ENCODE peak calls at places on chromosomes 12 and 14, in five cellular contexts. K, J, T, A and X are unnamed samples.

GRCh38 chr14:44279357-44279756 is 227.7 kb downstream of the FSCB start:
- DNase-seq in K (no peak), J (no peak), T (no peak), A (no peak), X (no peak)

GRCh38 chr12:122137229-122137628 is 36.8 kb downstream of the IL31 start:
- DNase-seq in T (no peak), A (no peak), J (no peak), K (peak), X (no peak)

GRCh38 chr14:99982449-99983250 is 82.6 kb upstream of the EVL start:
- DNase-seq in J (peak), A (no peak), K (peak), T (peak), X (peak)

GRCh38 chr14:80215756-80216581 is 4.7 kb upstream of the DIO2 start:
- DNase-seq in J (no peak), K (peak), A (no peak), T (peak), X (peak)

GRCh38 chr14:53022593-53022992 is 71.7 kb upstream of the FERMT2 start:
- DNase-seq in K (no peak), A (no peak), T (peak), J (no peak), X (no peak)

GRCh38 chr14:41051801-41052200 is 554.9 kb upstream of the LRFN5 start:
- DNase-seq in J (no peak), T (no peak), K (no peak), A (no peak), X (no peak)

GRCh38 chr12:24821691-24822090 is 127.2 kb downstream of the BCAT1 start:
- DNase-seq in K (no peak), J (no peak), A (no peak), T (peak), X (peak)

GRCh38 chr14:75450381-75451276 is 22.8 kb downstream of the JDP2 start:
- DNase-seq in A (no peak), K (no peak), T (peak), J (no peak), X (no peak)

GRCh38 chr14:100701314-100701713 is 25.4 kb upstream of the DLK1 start:
- DNase-seq in T (no peak), A (no peak), J (no peak), K (no peak), X (no peak)

GRCh38 chr12:107650977-107651376 is 34.6 kb upstream of the PWP1 start:
- DNase-seq in K (no peak), J (no peak), A (no peak), T (no peak), X (no peak)

GRCh38 chr14:73180385-73180805 is 44.1 kb downstream of the PSEN1 start:
- DNase-seq in K (no peak), J (no peak), A (no peak), T (peak), X (peak)

GRCh38 chr12:54935235-54935951 is 49.2 kb downstream of the TESPA1 start:
- DNase-seq in J (no peak), K (no peak), T (peak), A (no peak), X (peak)

GRCh38 chr14:103121846-103122577 is 1.2 kb upstream of the TNFAIP2 start:
- DNase-seq in K (peak), T (peak), A (peak), J (no peak), X (peak)

GRCh38 chr12:20777420-20777819 is 33.1 kb upstream of the SLCO1B3 start:
- DNase-seq in J (no peak), A (no peak), K (no peak), T (no peak), X (no peak)

GRCh38 chr12:113910751-113911272 is 55.3 kb downstream of the RBM19 start:
- DNase-seq in T (no peak), J (no peak), A (no peak), K (no peak), X (no peak)

GRCh38 chr12:96720363-96720705 is 186.7 kb upstream of the NEDD1 start:
- DNase-seq in K (peak), A (no peak), J (no peak), T (no peak), X (no peak)

GRCh38 chr12:47067778-47068431 is 11.5 kb upstream of the PCED1B start:
- DNase-seq in J (no peak), A (no peak), T (no peak), K (no peak), X (no peak)

GRCh38 chr12:67043771-67044170 is 225.4 kb upstream of the CAND1 start:
- DNase-seq in A (no peak), T (no peak), J (no peak), K (no peak), X (no peak)

GRCh38 chr12:120092531-120093335 is 23.8 kb downstream of the RAB35 start:
- DNase-seq in J (no peak), K (peak), A (no peak), T (no peak), X (no peak)

GRCh38 chr14:99251721-99252120 is 20.3 kb downstream of the BCL11B start:
- DNase-seq in A (no peak), T (no peak), J (no peak), K (no peak), X (no peak)

GRCh38 chr14:53881161-53881846 is 75.3 kb downstream of the BMP4 start:
- DNase-seq in A (no peak), T (peak), K (no peak), J (no peak), X (peak)

GRCh38 chr12:47370421-47370820 is 290.7 kb upstream of the AMIGO2 start:
- DNase-seq in J (no peak), K (no peak), A (no peak), T (no peak), X (no peak)

GRCh38 chr12:753401-754237 is 1.2 kb downstream of the WNK1 start:
- DNase-seq in A (peak), T (no peak), J (no peak), K (peak), X (peak)

GRCh38 chr12:116736962-116737773 is 701 bp downstream of the SPRING1 start:
- DNase-seq in T (no peak), K (no peak), J (peak), A (no peak), X (peak)

GRCh38 chr12:121537814-121538698 is 42.8 kb downstream of the KDM2B start:
- DNase-seq in T (no peak), J (no peak), K (no peak), A (no peak), X (peak)

GRCh38 chr12:4621511-4621910 is 27.3 kb downstream of the AKAP3 start:
- DNase-seq in A (no peak), J (no peak), T (no peak), K (no peak), X (no peak)

GRCh38 chr12:108649126-108649525 is 15.4 kb upstream of the SELPLG start:
- DNase-seq in T (peak), K (no peak), J (no peak), A (no peak), X (no peak)

GRCh38 chr12:53251477-53252348 is 16.4 kb upstream of the ESPL1 start:
- DNase-seq in J (peak), A (peak), T (peak), K (peak), X (peak)

GRCh38 chr14:52241102-52241793 is 26.2 kb upstream of the PTGDR start:
- DNase-seq in T (peak), J (no peak), A (no peak), K (no peak), X (peak)

GRCh38 chr14:33019346-33019745 is 80.7 kb downstream of the NPAS3 start:
- DNase-seq in A (no peak), K (no peak), J (no peak), T (no peak), X (no peak)

GRCh38 chr12:6963016-6963731 is 7.3 kb downstream of the PHB2 start:
- DNase-seq in A (peak), J (no peak), T (no peak), K (peak), X (no peak)

GRCh38 chr14:47009615-47010014 is 358.0 kb upstream of the RPL10L start:
- DNase-seq in T (no peak), K (no peak), A (no peak), J (no peak), X (no peak)
- H3K4me2 ChIP-seq in T (no peak), K (no peak), A (no peak), J (no peak), X (no peak)

GRCh38 chr14:95216013-95216412 is 58.7 kb upstream of the DICER1 start:
- DNase-seq in K (no peak), T (no peak), J (no peak), A (no peak), X (no peak)
- H2AK5ac ChIP-seq in K (no peak), T (no peak), J (no peak), A (no peak), X (no peak)

DNA sequence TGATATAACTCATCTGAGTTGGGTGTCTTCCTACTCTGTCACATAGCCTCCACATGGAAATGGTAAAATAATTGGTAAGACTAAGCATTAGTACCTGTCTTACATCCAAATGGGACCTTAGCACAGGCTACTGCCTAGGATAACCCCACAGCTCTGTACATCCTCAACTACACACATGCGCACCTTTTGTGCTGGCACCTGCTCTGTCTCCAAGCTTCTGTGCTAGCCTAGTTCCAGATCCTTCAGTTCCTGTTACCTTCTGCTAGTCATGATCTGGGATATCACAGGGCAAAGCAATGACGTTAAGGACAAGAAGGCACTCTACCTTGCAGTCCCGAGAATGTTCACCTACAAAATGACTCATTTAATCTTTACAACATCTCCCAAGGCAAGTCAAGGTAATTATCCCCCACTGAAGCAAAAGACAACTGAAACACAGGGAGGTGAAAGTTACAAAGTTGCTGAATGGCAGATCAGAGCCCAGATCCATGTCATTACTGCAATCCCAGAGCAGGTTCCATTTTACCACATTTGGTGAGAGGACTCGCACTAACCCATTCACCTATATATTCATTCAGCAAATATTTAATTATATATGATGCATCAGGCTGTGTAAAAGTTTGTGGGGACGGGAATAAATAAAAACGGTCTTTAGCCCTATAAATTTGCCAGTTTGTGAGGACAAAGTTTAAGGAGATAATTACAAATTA is 61.7 kb downstream of the PPM1H start:
- DNase-seq in K (no peak), A (no peak), T (no peak), J (no peak), X (no peak)
- H3K4me2 ChIP-seq in K (no peak), A (no peak), T (no peak), J (no peak), X (no peak)

GRCh38 chr12:131621701-131622421 is 89.0 kb upstream of the SFSWAP start:
- DNase-seq in T (no peak), A (no peak), J (peak), K (peak), X (no peak)
- H2AK5ac ChIP-seq in T (no peak), A (peak), J (peak), K (no peak), X (no peak)

GRCh38 chr14:91331761-91332447 is 85.7 kb downstream of the CCDC88C start:
- DNase-seq in J (no peak), K (no peak), T (no peak), A (no peak), X (no peak)

GRCh38 chr14:91330111-91330696 is 85.7 kb upstream of the GPR68 start:
- DNase-seq in J (no peak), A (no peak), K (no peak), T (no peak), X (no peak)

GRCh38 chr14:91333640-91334039 is 84.0 kb downstream of the CCDC88C start:
- DNase-seq in T (no peak), K (no peak), J (no peak), A (no peak), X (no peak)

GRCh38 chr14:91330846-91331245 is 86.3 kb upstream of the GPR68 start:
- DNase-seq in J (no peak), K (no peak), T (no peak), A (no peak), X (no peak)

GRCh38 chr14:91332448-91333059 is 85.1 kb downstream of the CCDC88C start:
- DNase-seq in T (no peak), J (no peak), A (no peak), K (no peak), X (no peak)
- H3K4me2 ChIP-seq in T (no peak), J (no peak), A (no peak), K (no peak), X (no peak)

GRCh38 chr12:110022980-110023633 is 23.9 kb downstream of the ANKRD13A start:
- DNase-seq in T (peak), K (no peak), J (no peak), A (no peak), X (no peak)

GRCh38 chr12:110029290-110029689 is 19.0 kb downstream of the C12orf76 start:
- DNase-seq in K (no peak), J (no peak), A (no peak), T (no peak), X (no peak)

GRCh38 chr12:110023634-110024023 is 24.4 kb downstream of the ANKRD13A start:
- DNase-seq in K (no peak), J (no peak), A (no peak), T (no peak), X (no peak)

DNA sequence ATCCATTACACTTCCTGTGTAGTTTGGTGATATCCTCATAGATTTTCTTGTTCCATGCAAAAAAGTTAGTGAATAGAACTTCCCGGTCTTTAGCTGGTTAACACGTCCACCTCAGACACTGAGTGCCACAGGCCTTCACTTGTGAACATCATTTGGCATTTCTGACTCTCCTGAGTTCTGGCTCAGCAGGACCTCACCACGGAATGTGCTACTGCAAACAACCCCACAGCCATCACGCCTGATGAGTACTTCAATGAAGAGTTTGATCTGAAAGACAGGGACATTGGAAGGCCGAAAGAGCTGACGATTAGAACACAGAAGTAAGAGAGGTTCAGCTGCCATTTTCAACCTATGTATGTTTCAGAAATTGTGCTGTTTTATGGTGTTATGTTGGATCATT is 20.0 kb downstream of the C12orf76 start:
- DNase-seq in J (no peak), A (no peak), K (no peak), T (no peak), X (no peak)
- H2AK5ac ChIP-seq in J (no peak), A (no peak), K (no peak), T (peak), X (no peak)

DNA sequence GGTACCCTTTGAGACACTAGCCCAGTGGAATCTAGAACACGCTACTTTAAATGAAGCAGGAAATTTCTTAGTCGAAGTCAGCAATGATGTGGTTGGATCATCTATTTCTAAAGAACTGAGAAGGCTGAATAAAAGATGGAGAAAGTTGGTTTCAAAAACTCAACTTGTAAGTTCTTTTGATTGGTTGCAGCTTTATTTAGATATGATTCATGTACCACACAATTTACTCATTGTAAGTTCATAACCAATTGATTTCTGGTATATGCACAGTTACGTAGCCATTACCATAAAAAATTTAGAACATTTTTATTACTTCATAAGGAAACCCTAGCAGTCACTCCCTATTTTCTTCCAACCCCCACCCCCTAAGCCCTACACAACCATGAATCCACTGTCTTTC is 129.8 kb downstream of the SYNE2 start:
- DNase-seq in T (no peak), K (no peak), A (no peak), J (no peak), X (no peak)
- H3K4me2 ChIP-seq in T (no peak), K (no peak), A (no peak), J (no peak), X (no peak)

GRCh38 chr14:61467281-61467680 is 145.9 kb downstream of the PRKCH start:
- DNase-seq in A (peak), K (no peak), J (no peak), T (no peak), X (no peak)
- H2AK5ac ChIP-seq in A (no peak), K (no peak), J (peak), T (peak), X (peak)

GRCh38 chr14:50834802-50835276 is 3.9 kb upstream of the NIN start:
- DNase-seq in J (no peak), K (no peak), A (no peak), T (no peak), X (no peak)
- H3K4me2 ChIP-seq in J (no peak), K (no peak), A (no peak), T (no peak), X (no peak)